ENCODE peak calls at places on chromosomes 13 and 19, in nine cellular contexts. One of them, this sample, is unnamed.

GRCh38 chr13:102677122-102677521 is 17.7 kb downstream of the METTL21C start:
- DNase-seq in stimulated activated CD8-positive, alpha-beta memory T cell treated with anti-CD3 and anti-CD28 coated beads, Interleukin-7, amount 100 ng/mL, for 24 hours: no peak
- DNase-seq in thyroid gland: peak; percentile 40
- DNase-seq in psoas muscle: no peak
- DNase-seq in NCI-H2081: no peak
- DNase-seq in cardiac muscle cell: no peak
- DNase-seq in occipital lobe: no peak
- DNase-seq in activated naive CD4-positive, alpha-beta T cell treated with anti-CD3 and anti-CD28 coated beads for 36 hours: no peak
- DNase-seq in kidney tubule cell: no peak
- DNase-seq in this sample: no peak

GRCh38 chr19:40596608-40597328 is 4.4 kb upstream of the LTBP4 start:
- DNase-seq in kidney tubule cell: peak; percentile 75
- DNase-seq in stimulated activated CD8-positive, alpha-beta memory T cell treated with anti-CD3 and anti-CD28 coated beads, Interleukin-7, amount 100 ng/mL, for 24 hours: no peak
- DNase-seq in thyroid gland: peak; percentile 62
- DNase-seq in occipital lobe: no peak
- DNase-seq in psoas muscle: peak; percentile 74
- DNase-seq in NCI-H2081: no peak
- DNase-seq in activated naive CD4-positive, alpha-beta T cell treated with anti-CD3 and anti-CD28 coated beads for 36 hours: no peak
- DNase-seq in cardiac muscle cell: peak; percentile 62
- DNase-seq in this sample: no peak

GRCh38 chr19:831407-832369 is 4.1 kb downstream of the AZU1 start:
- DNase-seq in activated naive CD4-positive, alpha-beta T cell treated with anti-CD3 and anti-CD28 coated beads for 36 hours: no peak
- DNase-seq in psoas muscle: no peak
- DNase-seq in cardiac muscle cell: no peak
- DNase-seq in kidney tubule cell: no peak
- DNase-seq in occipital lobe: no peak
- DNase-seq in stimulated activated CD8-positive, alpha-beta memory T cell treated with anti-CD3 and anti-CD28 coated beads, Interleukin-7, amount 100 ng/mL, for 24 hours: no peak
- DNase-seq in thyroid gland: peak; percentile 21
- DNase-seq in NCI-H2081: no peak
- DNase-seq in this sample: no peak

GRCh38 chr13:53142301-53142700 is 113.7 kb downstream of the OLFM4 start:
- DNase-seq in occipital lobe: no peak
- DNase-seq in stimulated activated CD8-positive, alpha-beta memory T cell treated with anti-CD3 and anti-CD28 coated beads, Interleukin-7, amount 100 ng/mL, for 24 hours: no peak
- DNase-seq in thyroid gland: peak; percentile 57
- DNase-seq in NCI-H2081: no peak
- DNase-seq in kidney tubule cell: no peak
- DNase-seq in psoas muscle: no peak
- DNase-seq in cardiac muscle cell: peak; percentile 40
- DNase-seq in activated naive CD4-positive, alpha-beta T cell treated with anti-CD3 and anti-CD28 coated beads for 36 hours: no peak
- DNase-seq in this sample: no peak

GRCh38 chr19:29591670-29592069 is 14.4 kb upstream of the POP4 start:
- DNase-seq in psoas muscle: no peak
- DNase-seq in occipital lobe: no peak
- DNase-seq in kidney tubule cell: no peak
- DNase-seq in NCI-H2081: no peak
- DNase-seq in cardiac muscle cell: no peak
- DNase-seq in thyroid gland: no peak
- DNase-seq in stimulated activated CD8-positive, alpha-beta memory T cell treated with anti-CD3 and anti-CD28 coated beads, Interleukin-7, amount 100 ng/mL, for 24 hours: no peak
- DNase-seq in activated naive CD4-positive, alpha-beta T cell treated with anti-CD3 and anti-CD28 coated beads for 36 hours: no peak
- DNase-seq in this sample: no peak

GRCh38 chr19:50568321-50569022 is at the start of gene LRRC4B:
- DNase-seq in stimulated activated CD8-positive, alpha-beta memory T cell treated with anti-CD3 and anti-CD28 coated beads, Interleukin-7, amount 100 ng/mL, for 24 hours: no peak
- DNase-seq in thyroid gland: no peak
- DNase-seq in NCI-H2081: no peak
- DNase-seq in psoas muscle: no peak
- DNase-seq in activated naive CD4-positive, alpha-beta T cell treated with anti-CD3 and anti-CD28 coated beads for 36 hours: no peak
- DNase-seq in cardiac muscle cell: peak; percentile 16
- DNase-seq in occipital lobe: no peak
- DNase-seq in kidney tubule cell: no peak
- DNase-seq in this sample: peak; percentile 85

GRCh38 chr19:11265785-11266236 is 3.5 kb upstream of the DOCK6 start:
- DNase-seq in cardiac muscle cell: no peak
- DNase-seq in kidney tubule cell: peak; percentile 46
- DNase-seq in activated naive CD4-positive, alpha-beta T cell treated with anti-CD3 and anti-CD28 coated beads for 36 hours: no peak
- DNase-seq in psoas muscle: no peak
- DNase-seq in occipital lobe: no peak
- DNase-seq in NCI-H2081: no peak
- DNase-seq in stimulated activated CD8-positive, alpha-beta memory T cell treated with anti-CD3 and anti-CD28 coated beads, Interleukin-7, amount 100 ng/mL, for 24 hours: no peak
- DNase-seq in thyroid gland: no peak
- DNase-seq in this sample: no peak

GRCh38 chr13:39930060-39930459 is 274.6 kb downstream of the COG6 start:
- DNase-seq in occipital lobe: no peak
- DNase-seq in activated naive CD4-positive, alpha-beta T cell treated with anti-CD3 and anti-CD28 coated beads for 36 hours: no peak
- DNase-seq in stimulated activated CD8-positive, alpha-beta memory T cell treated with anti-CD3 and anti-CD28 coated beads, Interleukin-7, amount 100 ng/mL, for 24 hours: no peak
- DNase-seq in cardiac muscle cell: no peak
- DNase-seq in NCI-H2081: no peak
- DNase-seq in kidney tubule cell: no peak
- DNase-seq in thyroid gland: no peak
- DNase-seq in psoas muscle: no peak
- DNase-seq in this sample: no peak

GRCh38 chr19:35773020-35773809 is 2.1 kb upstream of the ARHGAP33 start:
- DNase-seq in kidney tubule cell: peak; percentile 89
- DNase-seq in psoas muscle: no peak
- DNase-seq in cardiac muscle cell: peak; percentile 72
- DNase-seq in occipital lobe: no peak
- DNase-seq in thyroid gland: no peak
- DNase-seq in NCI-H2081: no peak
- DNase-seq in stimulated activated CD8-positive, alpha-beta memory T cell treated with anti-CD3 and anti-CD28 coated beads, Interleukin-7, amount 100 ng/mL, for 24 hours: no peak
- DNase-seq in activated naive CD4-positive, alpha-beta T cell treated with anti-CD3 and anti-CD28 coated beads for 36 hours: no peak
- DNase-seq in this sample: no peak

GRCh38 chr13:43543331-43543730 is 243.4 kb downstream of the ENOX1 start:
- DNase-seq in thyroid gland: no peak
- DNase-seq in NCI-H2081: no peak
- DNase-seq in psoas muscle: no peak
- DNase-seq in cardiac muscle cell: no peak
- DNase-seq in stimulated activated CD8-positive, alpha-beta memory T cell treated with anti-CD3 and anti-CD28 coated beads, Interleukin-7, amount 100 ng/mL, for 24 hours: no peak
- DNase-seq in occipital lobe: no peak
- DNase-seq in activated naive CD4-positive, alpha-beta T cell treated with anti-CD3 and anti-CD28 coated beads for 36 hours: no peak
- DNase-seq in kidney tubule cell: no peak
- DNase-seq in this sample: no peak

GRCh38 chr19:8108560-8109445 is 40.6 kb downstream of the FBN3 start:
- DNase-seq in cardiac muscle cell: no peak
- DNase-seq in kidney tubule cell: no peak
- DNase-seq in thyroid gland: no peak
- DNase-seq in psoas muscle: no peak
- DNase-seq in stimulated activated CD8-positive, alpha-beta memory T cell treated with anti-CD3 and anti-CD28 coated beads, Interleukin-7, amount 100 ng/mL, for 24 hours: no peak
- DNase-seq in activated naive CD4-positive, alpha-beta T cell treated with anti-CD3 and anti-CD28 coated beads for 36 hours: no peak
- DNase-seq in occipital lobe: no peak
- DNase-seq in NCI-H2081: no peak
- DNase-seq in this sample: no peak

GRCh38 chr19:54600228-54600627 is 6.8 kb downstream of the LILRA1 start:
- DNase-seq in NCI-H2081: no peak
- DNase-seq in thyroid gland: no peak
- DNase-seq in stimulated activated CD8-positive, alpha-beta memory T cell treated with anti-CD3 and anti-CD28 coated beads, Interleukin-7, amount 100 ng/mL, for 24 hours: no peak
- DNase-seq in occipital lobe: no peak
- DNase-seq in psoas muscle: no peak
- DNase-seq in cardiac muscle cell: no peak
- DNase-seq in kidney tubule cell: no peak
- DNase-seq in activated naive CD4-positive, alpha-beta T cell treated with anti-CD3 and anti-CD28 coated beads for 36 hours: no peak
- DNase-seq in this sample: no peak

This sample was measured in Ammon's horn.